ENCODE peak calls at places on chromosomes 7 and 10, in nine cellular contexts. W, S, P, O, M, D, B, G and R are unnamed samples.

GRCh38 chr10:119211625-119212441 is 4.5 kb downstream of the GRK5 start:
- DNase-seq in S (no peak), W (no peak), D (no peak), P (no peak), G (no peak), M (no peak), B (no peak), O (peak), R (no peak)

GRCh38 chr10:78831001-78831400 is 237.8 kb upstream of the ZMIZ1 start:
- DNase-seq in S (no peak), D (no peak), M (no peak), B (no peak), P (no peak), O (no peak), G (no peak), W (no peak), R (no peak)

GRCh38 chr10:14545827-14546226 is 215.1 kb upstream of the FRMD4A start:
- DNase-seq in D (no peak), P (no peak), B (no peak), O (no peak), M (no peak), W (no peak), G (no peak), S (no peak), R (no peak)

GRCh38 chr7:105594034-105594433 is 12.7 kb upstream of the EFCAB10 start:
- DNase-seq in W (no peak), D (no peak), G (no peak), P (no peak), B (peak), M (no peak), O (peak), S (no peak), R (no peak)

GRCh38 chr10:27822286-27822685 is 76.7 kb upstream of the MKX start:
- DNase-seq in O (no peak), M (no peak), G (no peak), P (no peak), B (no peak), W (no peak), D (no peak), S (no peak), R (no peak)

GRCh38 chr10:20474064-20474463 is 423.0 kb downstream of the NEBL start:
- DNase-seq in M (no peak), G (no peak), D (no peak), S (no peak), B (no peak), P (no peak), W (no peak), O (no peak), R (no peak)

GRCh38 chr7:64045301-64046040 is at the start of gene ZNF727:
- DNase-seq in O (no peak), W (no peak), P (peak), D (no peak), G (peak), M (no peak), S (peak), B (no peak), R (no peak)

GRCh38 chr7:122262246-122262645 is 42.3 kb downstream of the FEZF1 start:
- DNase-seq in S (no peak), B (peak), W (no peak), D (no peak), P (no peak), O (no peak), M (no peak), G (no peak), R (no peak)

GRCh38 chr7:103539875-103540274 is 93.9 kb upstream of the SLC26A5 start:
- DNase-seq in D (no peak), G (no peak), M (no peak), W (no peak), P (no peak), O (no peak), B (no peak), S (no peak), R (no peak)

GRCh38 chr7:19242246-19242645 is 97.0 kb upstream of the FERD3L start:
- DNase-seq in G (no peak), D (no peak), O (no peak), B (no peak), S (no peak), M (no peak), W (no peak), P (no peak), R (no peak)

GRCh38 chr10:110003524-110003885 is 4.3 kb upstream of the ADD3 start:
- DNase-seq in B (no peak), M (no peak), P (no peak), W (no peak), S (no peak), O (no peak), G (no peak), D (no peak), R (no peak)

GRCh38 chr10:110007701-110008517 is at the start of gene ADD3:
- DNase-seq in P (peak), G (peak), D (peak), O (peak), S (peak), B (peak), M (peak), W (peak), R (peak)

GRCh38 chr10:110006358-110007170 is 1.2 kb upstream of the ADD3 start:
- DNase-seq in D (peak), B (peak), S (peak), G (peak), O (no peak), M (peak), W (no peak), P (peak), R (peak)

GRCh38 chr10:110007171-110007700 is 548 bp upstream of the ADD3 start:
- DNase-seq in W (no peak), D (no peak), O (no peak), B (no peak), M (no peak), S (no peak), P (no peak), G (no peak), R (no peak)

DNA sequence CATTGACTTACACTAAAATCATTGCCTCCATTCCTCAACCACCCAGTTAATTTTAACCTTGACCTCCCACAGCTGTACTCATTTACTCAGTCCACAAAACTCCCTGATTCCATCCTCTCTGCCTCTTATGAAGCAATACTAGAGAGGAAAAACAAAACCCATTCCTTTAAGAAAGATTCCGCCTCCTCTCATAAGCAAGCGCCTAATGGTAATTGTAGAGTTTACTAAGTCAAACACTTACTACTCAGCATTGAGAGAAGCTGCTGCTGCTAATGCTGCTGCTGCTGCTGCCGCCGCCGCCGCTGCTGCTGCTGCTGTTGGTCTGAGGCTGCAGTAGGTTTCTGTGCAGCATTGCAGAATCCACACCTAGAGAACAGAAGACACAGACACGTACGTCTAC is 2.1 kb upstream of the ADD3 start:
- DNase-seq in B (no peak), W (no peak), M (peak), G (no peak), P (peak), D (peak), S (no peak), O (no peak), R (no peak)
- H3K4me3 ChIP-seq in B (peak), W (no peak), M (peak), G (peak), P (peak), D (peak), S (peak), O (no peak), R (peak)

DNA sequence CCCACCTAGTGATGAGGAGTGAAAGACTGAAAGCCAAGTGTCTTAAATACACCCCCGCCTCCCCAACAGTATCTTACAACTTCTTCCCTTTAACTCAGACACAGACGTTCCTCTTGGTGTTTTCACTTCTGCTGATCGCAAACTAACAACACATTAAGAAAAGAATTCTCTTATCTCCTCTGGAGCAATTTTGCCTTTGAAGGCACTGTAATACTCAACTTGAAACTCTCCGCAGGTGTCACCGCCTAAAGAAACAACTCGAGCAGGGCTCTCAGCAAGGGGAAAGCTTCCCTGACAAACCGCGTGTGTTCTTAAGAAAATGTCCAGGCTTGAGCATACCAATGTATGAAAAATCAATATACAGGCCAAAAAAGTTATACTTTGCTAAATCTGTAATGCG is 445 bp downstream of the SEMA3C start:
- DNase-seq in D (no peak), W (no peak), P (no peak), B (no peak), S (no peak), M (no peak), G (no peak), O (peak), R (no peak)
- H3K4me3 ChIP-seq in D (peak), W (peak), P (peak), B (peak), S (peak), M (peak), G (peak), O (no peak), R (peak)

GRCh38 chr10:17169807-17170206 is 31.7 kb downstream of the TRDMT1 start:
- DNase-seq in G (no peak), W (no peak), M (no peak), B (no peak), S (no peak), D (no peak), P (no peak), O (no peak), R (no peak)
- H3K4me3 ChIP-seq in G (no peak), W (no peak), M (no peak), B (no peak), S (no peak), D (no peak), P (no peak), O (no peak), R (no peak)

GRCh38 chr7:144827581-144828139 is 8.2 kb downstream of the TPK1 start:
- DNase-seq in O (no peak), P (no peak), S (no peak), W (no peak), B (no peak), G (no peak), D (no peak), M (no peak), R (no peak)
- H3K4me3 ChIP-seq in O (no peak), P (no peak), S (no peak), W (no peak), B (no peak), G (no peak), D (no peak), M (no peak), R (no peak)

GRCh38 chr7:25496394-25497103 is 268.3 kb upstream of the NPVF start:
- DNase-seq in S (peak), D (no peak), P (no peak), M (no peak), G (no peak), O (peak), W (no peak), B (no peak), R (no peak)
- H3K4me3 ChIP-seq in S (no peak), D (no peak), P (no peak), M (no peak), G (no peak), O (peak), W (no peak), B (no peak), R (no peak)

DNA sequence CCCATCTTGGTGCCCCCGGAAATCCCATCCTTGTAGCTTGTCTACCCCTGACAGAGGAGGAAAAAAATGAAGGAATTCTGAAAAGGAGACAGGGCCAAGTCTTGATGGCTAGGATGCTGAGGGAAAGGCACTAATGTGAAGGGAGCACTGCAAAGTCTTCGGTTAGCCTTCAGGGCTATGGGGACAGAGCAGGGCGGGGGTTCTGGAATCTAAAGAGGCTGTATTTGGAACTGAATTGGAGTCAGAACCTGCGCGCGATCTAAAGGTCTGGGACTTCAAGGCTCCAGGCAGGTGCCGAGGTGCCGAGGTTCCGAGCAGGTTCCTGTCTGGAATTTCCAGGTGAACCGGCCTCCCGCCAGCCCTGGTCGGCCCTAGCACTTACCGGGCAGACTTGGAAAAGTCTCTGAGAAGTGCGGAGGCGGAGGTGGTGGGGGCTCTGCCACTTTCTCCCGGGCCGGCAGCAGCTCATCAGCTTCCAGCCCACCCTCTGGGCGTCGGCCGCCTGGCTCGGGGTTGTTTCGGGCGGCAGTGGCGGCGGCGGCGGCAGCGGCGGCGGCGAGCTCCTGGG is 781 bp downstream of the GBX1 start:
- DNase-seq in P (no peak), W (no peak), D (no peak), G (no peak), O (no peak), B (peak), M (no peak), S (no peak), R (no peak)
- H3K4me3 ChIP-seq in P (peak), W (peak), D (peak), G (no peak), O (no peak), B (peak), M (no peak), S (peak), R (peak)

DNA sequence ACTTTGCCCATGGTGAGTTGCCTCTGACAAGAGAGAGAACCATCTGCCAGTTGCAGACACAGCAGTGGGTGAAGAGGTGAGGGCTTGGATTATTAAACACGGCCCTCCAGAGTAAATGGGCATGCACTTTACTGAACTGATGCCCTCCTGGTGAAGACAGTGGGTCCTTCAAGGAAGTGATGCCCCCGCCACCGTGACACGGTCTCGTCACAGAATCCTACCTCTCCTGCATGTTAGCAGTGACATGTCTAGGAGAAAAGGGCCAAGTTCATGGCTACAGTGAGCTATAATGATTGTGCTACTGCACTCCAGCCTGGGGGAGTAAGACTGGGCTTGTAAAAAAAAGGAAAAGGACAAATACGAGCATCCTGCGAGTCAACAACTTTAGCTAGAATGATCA is 2.4 kb downstream of the BNIP3 start:
- DNase-seq in G (no peak), S (no peak), W (no peak), D (no peak), P (no peak), O (no peak), M (no peak), B (no peak), R (no peak)
- H3K4me3 ChIP-seq in G (no peak), S (peak), W (no peak), D (peak), P (no peak), O (peak), M (no peak), B (peak), R (no peak)